ENCODE peak calls at places on chromosomes 7 and 10, in five cellular contexts. One of them, this sample, is unnamed.

GRCh38 chr10:13276749-13277394 is 23.0 kb downstream of the PHYH start:
- DNase-seq in pancreas: no peak
- DNase-seq in ovary: no peak
- DNase-seq in fibroblast of the aortic adventitia: peak
- DNase-seq in tibial artery: no peak
- DNase-seq in this sample: no peak

GRCh38 chr10:123521556-123521955 is 144.6 kb upstream of the GPR26 start:
- DNase-seq in pancreas: no peak
- DNase-seq in ovary: no peak
- DNase-seq in fibroblast of the aortic adventitia: no peak
- DNase-seq in tibial artery: no peak
- DNase-seq in this sample: no peak

GRCh38 chr7:117169907-117170306 is 153.0 kb downstream of the WNT2 start:
- DNase-seq in pancreas: no peak
- DNase-seq in ovary: no peak
- DNase-seq in fibroblast of the aortic adventitia: no peak
- DNase-seq in tibial artery: no peak
- DNase-seq in this sample: no peak

GRCh38 chr7:96266015-96266414 is 55.9 kb downstream of the SLC25A13 start:
- DNase-seq in pancreas: no peak
- DNase-seq in ovary: no peak
- DNase-seq in fibroblast of the aortic adventitia: no peak
- DNase-seq in tibial artery: no peak
- DNase-seq in this sample: no peak

GRCh38 chr10:27504897-27505457 is 873 bp downstream of the RAB18 start:
- DNase-seq in pancreas: no peak
- DNase-seq in ovary: no peak
- DNase-seq in fibroblast of the aortic adventitia: peak
- DNase-seq in tibial artery: no peak
- DNase-seq in this sample: no peak

GRCh38 chr10:117980755-117981525 is 65.8 kb downstream of the RAB11FIP2 start:
- DNase-seq in pancreas: no peak
- DNase-seq in ovary: no peak
- DNase-seq in fibroblast of the aortic adventitia: no peak
- DNase-seq in tibial artery: no peak
- DNase-seq in this sample: no peak

GRCh38 chr10:108424656-108425055 is 1260.2 kb upstream of the SORCS1 start:
- DNase-seq in pancreas: no peak
- DNase-seq in ovary: no peak
- DNase-seq in fibroblast of the aortic adventitia: peak
- DNase-seq in tibial artery: no peak
- DNase-seq in this sample: no peak

GRCh38 chr7:142760071-142760642 is 10.6 kb upstream of the PRSS2 start:
- DNase-seq in pancreas: no peak
- DNase-seq in ovary: no peak
- DNase-seq in fibroblast of the aortic adventitia: peak
- DNase-seq in tibial artery: no peak
- DNase-seq in this sample: no peak

GRCh38 chr10:96699613-96700012 is 20.7 kb downstream of the PIK3AP1 start:
- DNase-seq in pancreas: no peak
- DNase-seq in ovary: no peak
- DNase-seq in fibroblast of the aortic adventitia: no peak
- DNase-seq in tibial artery: no peak
- DNase-seq in this sample: no peak

GRCh38 chr10:124646483-124647352 is 97.5 kb downstream of the FAM53B start:
- DNase-seq in pancreas: no peak
- DNase-seq in ovary: peak
- DNase-seq in fibroblast of the aortic adventitia: peak
- DNase-seq in tibial artery: peak
- DNase-seq in this sample: no peak

GRCh38 chr7:78985509-78985908 is 468.0 kb downstream of the MAGI2 start:
- DNase-seq in pancreas: no peak
- DNase-seq in ovary: no peak
- DNase-seq in fibroblast of the aortic adventitia: peak
- DNase-seq in tibial artery: no peak
- DNase-seq in this sample: no peak

GRCh38 chr10:29998142-29998808 is 61.1 kb downstream of the JCAD start:
- DNase-seq in pancreas: peak
- DNase-seq in ovary: peak
- DNase-seq in fibroblast of the aortic adventitia: peak
- DNase-seq in tibial artery: peak
- DNase-seq in this sample: peak

GRCh38 chr7:101173752-101174244 is 6.3 kb downstream of the NAT16 start:
- DNase-seq in pancreas: peak
- DNase-seq in ovary: no peak
- DNase-seq in fibroblast of the aortic adventitia: no peak
- DNase-seq in tibial artery: no peak
- DNase-seq in this sample: peak

GRCh38 chr7:139588632-139589031 is 65.1 kb downstream of the CLEC2L start:
- DNase-seq in pancreas: no peak
- DNase-seq in ovary: peak
- DNase-seq in fibroblast of the aortic adventitia: peak
- DNase-seq in tibial artery: no peak
- DNase-seq in this sample: no peak

GRCh38 chr7:157004839-157005455 is 5.5 kb downstream of the MNX1 start:
- DNase-seq in pancreas: no peak
- DNase-seq in ovary: no peak
- DNase-seq in fibroblast of the aortic adventitia: no peak
- DNase-seq in tibial artery: no peak
- DNase-seq in this sample: no peak

GRCh38 chr7:18974803-18975202 is 142.6 kb downstream of the TWIST1 start:
- DNase-seq in pancreas: no peak
- DNase-seq in ovary: no peak
- DNase-seq in fibroblast of the aortic adventitia: peak
- DNase-seq in tibial artery: no peak
- DNase-seq in this sample: no peak

GRCh38 chr10:129959544-129960492 is 4.3 kb downstream of the EBF3 start:
- DNase-seq in pancreas: no peak
- DNase-seq in ovary: peak
- DNase-seq in fibroblast of the aortic adventitia: peak
- DNase-seq in tibial artery: no peak
- DNase-seq in this sample: no peak

GRCh38 chr10:124217906-124218769 is 124.7 kb upstream of the CHST15 start:
- DNase-seq in pancreas: no peak
- DNase-seq in ovary: no peak
- DNase-seq in fibroblast of the aortic adventitia: no peak
- DNase-seq in tibial artery: no peak
- DNase-seq in this sample: no peak

GRCh38 chr7:98206451-98207330 is 4.5 kb upstream of the BHLHA15 start:
- DNase-seq in pancreas: peak
- DNase-seq in ovary: no peak
- DNase-seq in fibroblast of the aortic adventitia: no peak
- DNase-seq in tibial artery: no peak
- DNase-seq in this sample: no peak

GRCh38 chr10:67127441-67127840 is 201.6 kb downstream of the LRRTM3 start:
- DNase-seq in pancreas: no peak
- DNase-seq in ovary: no peak
- DNase-seq in fibroblast of the aortic adventitia: no peak
- DNase-seq in tibial artery: no peak
- DNase-seq in this sample: no peak

GRCh38 chr7:140230517-140230861 is 53.7 kb upstream of the KDM7A start:
- DNase-seq in pancreas: peak
- DNase-seq in ovary: peak
- DNase-seq in fibroblast of the aortic adventitia: no peak
- DNase-seq in tibial artery: peak
- DNase-seq in this sample: no peak

GRCh38 chr7:151552352-151553028 is 32.8 kb upstream of the RHEB start:
- DNase-seq in pancreas: peak
- DNase-seq in ovary: no peak
- DNase-seq in fibroblast of the aortic adventitia: no peak
- DNase-seq in tibial artery: no peak
- DNase-seq in this sample: no peak

GRCh38 chr10:60169111-60169510 is 220.6 kb downstream of the ANK3 start:
- DNase-seq in pancreas: no peak
- DNase-seq in ovary: no peak
- DNase-seq in fibroblast of the aortic adventitia: no peak
- DNase-seq in tibial artery: no peak
- DNase-seq in this sample: no peak

GRCh38 chr7:74709880-74710671 is 52.6 kb downstream of the GTF2I start:
- DNase-seq in pancreas: no peak
- DNase-seq in ovary: no peak
- DNase-seq in fibroblast of the aortic adventitia: no peak
- DNase-seq in tibial artery: no peak
- DNase-seq in this sample: no peak

GRCh38 chr7:71409550-71410157 is 277.7 kb downstream of the GALNT17 start:
- DNase-seq in pancreas: no peak
- DNase-seq in ovary: no peak
- DNase-seq in fibroblast of the aortic adventitia: no peak
- DNase-seq in tibial artery: no peak
- DNase-seq in this sample: no peak

GRCh38 chr7:39535720-39536119 is 30.5 kb upstream of the YAE1 start:
- DNase-seq in pancreas: no peak
- DNase-seq in ovary: no peak
- DNase-seq in fibroblast of the aortic adventitia: no peak
- DNase-seq in tibial artery: no peak
- DNase-seq in this sample: no peak

GRCh38 chr10:86815035-86815617 is 58.7 kb downstream of the BMPR1A start:
- DNase-seq in pancreas: no peak
- DNase-seq in ovary: no peak
- DNase-seq in fibroblast of the aortic adventitia: peak
- DNase-seq in tibial artery: no peak
- DNase-seq in this sample: no peak

GRCh38 chr10:29163746-29164145 is 125.1 kb upstream of the LYZL1 start:
- DNase-seq in pancreas: no peak
- DNase-seq in ovary: no peak
- DNase-seq in fibroblast of the aortic adventitia: peak
- DNase-seq in tibial artery: no peak
- DNase-seq in this sample: no peak

GRCh38 chr7:86963599-86964230 is 95.7 kb downstream of the ELAPOR2 start:
- DNase-seq in pancreas: no peak
- DNase-seq in ovary: no peak
- DNase-seq in fibroblast of the aortic adventitia: peak
- DNase-seq in tibial artery: no peak
- DNase-seq in this sample: no peak

GRCh38 chr7:1485156-1485555 is 19.0 kb downstream of the INTS1 start:
- DNase-seq in pancreas: no peak
- DNase-seq in ovary: no peak
- DNase-seq in fibroblast of the aortic adventitia: no peak
- DNase-seq in tibial artery: no peak
- DNase-seq in this sample: no peak

GRCh38 chr7:124403112-124403511 is 362.5 kb downstream of the GPR37 start:
- DNase-seq in pancreas: no peak
- DNase-seq in ovary: no peak
- DNase-seq in fibroblast of the aortic adventitia: no peak
- DNase-seq in tibial artery: no peak
- DNase-seq in this sample: no peak
- TF ChIP-seq CTCF in pancreas: no peak
- TF ChIP-seq CTCF in ovary: no peak
- TF ChIP-seq CTCF in fibroblast of the aortic adventitia: no peak
- TF ChIP-seq CTCF in tibial artery: no peak
- TF ChIP-seq CTCF in this sample: no peak

GRCh38 chr10:116470768-116471415 is 43.2 kb downstream of the PNLIPRP3 start:
- DNase-seq in pancreas: no peak
- DNase-seq in ovary: no peak
- DNase-seq in fibroblast of the aortic adventitia: no peak
- DNase-seq in tibial artery: no peak
- DNase-seq in this sample: peak
- TF ChIP-seq CTCF in pancreas: peak
- TF ChIP-seq CTCF in ovary: no peak
- TF ChIP-seq CTCF in fibroblast of the aortic adventitia: no peak
- TF ChIP-seq CTCF in tibial artery: no peak
- TF ChIP-seq CTCF in this sample: peak

GRCh38 chr10:4391683-4392082 is 434.3 kb upstream of the AKR1E2 start:
- DNase-seq in pancreas: no peak
- DNase-seq in ovary: no peak
- DNase-seq in fibroblast of the aortic adventitia: no peak
- DNase-seq in tibial artery: no peak
- DNase-seq in this sample: peak
- TF ChIP-seq CTCF in pancreas: no peak
- TF ChIP-seq CTCF in ovary: no peak
- TF ChIP-seq CTCF in fibroblast of the aortic adventitia: no peak
- TF ChIP-seq CTCF in tibial artery: no peak
- TF ChIP-seq CTCF in this sample: no peak

GRCh38 chr7:46745700-46746090 is 824.6 kb upstream of the IGFBP3 start:
- DNase-seq in pancreas: no peak
- DNase-seq in ovary: no peak
- DNase-seq in fibroblast of the aortic adventitia: no peak
- DNase-seq in tibial artery: no peak
- DNase-seq in this sample: no peak
- TF ChIP-seq CTCF in pancreas: no peak
- TF ChIP-seq CTCF in ovary: no peak
- TF ChIP-seq CTCF in fibroblast of the aortic adventitia: no peak
- TF ChIP-seq CTCF in tibial artery: no peak
- TF ChIP-seq CTCF in this sample: no peak

DNA sequence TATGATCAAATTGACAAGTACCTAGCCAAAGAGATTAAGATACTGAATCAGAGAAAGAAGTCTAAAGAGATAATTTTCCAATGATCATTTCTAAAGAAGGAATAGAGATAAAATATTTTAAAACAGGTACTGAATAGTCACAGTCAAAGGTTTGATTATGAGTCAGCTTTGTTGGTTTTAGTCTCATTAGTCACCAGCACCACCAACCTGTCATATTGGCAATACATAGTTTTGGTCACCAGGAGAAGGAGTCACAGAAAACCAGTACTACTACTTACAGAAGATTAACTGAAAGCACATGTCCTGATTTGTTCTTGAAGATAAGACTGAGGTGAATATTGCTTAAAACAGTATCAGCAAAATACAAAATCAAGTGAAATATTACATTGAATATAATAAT is 34.6 kb downstream of the ZEB1 start:
- DNase-seq in pancreas: no peak
- DNase-seq in ovary: no peak
- DNase-seq in fibroblast of the aortic adventitia: peak
- DNase-seq in tibial artery: no peak
- DNase-seq in this sample: no peak
- TF ChIP-seq CTCF in pancreas: no peak
- TF ChIP-seq CTCF in ovary: no peak
- TF ChIP-seq CTCF in fibroblast of the aortic adventitia: peak
- TF ChIP-seq CTCF in tibial artery: no peak
- TF ChIP-seq CTCF in this sample: no peak

GRCh38 chr10:23035569-23035968 is 59.8 kb upstream of the MSRB2 start:
- DNase-seq in pancreas: no peak
- DNase-seq in ovary: no peak
- DNase-seq in fibroblast of the aortic adventitia: no peak
- DNase-seq in tibial artery: no peak
- DNase-seq in this sample: peak
- TF ChIP-seq CTCF in pancreas: no peak
- TF ChIP-seq CTCF in ovary: no peak
- TF ChIP-seq CTCF in fibroblast of the aortic adventitia: peak
- TF ChIP-seq CTCF in tibial artery: no peak
- TF ChIP-seq CTCF in this sample: peak

This sample was measured in endothelial cell.